ENCODE peak calls at places on chromosomes 2 and 18, in seven cellular contexts. Q, B, H, Y, Z, M and N are unnamed samples.

GRCh38 chr2:241522477-241522876 is 14.1 kb upstream of the STK25 start:
- DNase-seq in Q (no peak), B (no peak), H (no peak), Y (no peak), Z (no peak), M (no peak), N (no peak)

GRCh38 chr18:59211629-59212028 is 8.3 kb upstream of the GRP start:
- DNase-seq in Q (no peak), B (no peak), H (no peak), Y (no peak), Z (no peak), M (no peak), N (no peak)

GRCh38 chr18:23504720-23505119 is 1.4 kb downstream of the RMC1 start:
- DNase-seq in Q (no peak), B (no peak), H (no peak), Y (no peak), Z (no peak), M (no peak), N (no peak)

GRCh38 chr2:241202681-241203080 is 14.2 kb downstream of the ANO7 start:
- DNase-seq in Q (no peak), B (no peak), H (no peak), Y (no peak), Z (no peak), M (no peak), N (no peak)

GRCh38 chr18:68418881-68419280 is 296.0 kb downstream of the TMX3 start:
- DNase-seq in Q (no peak), B (no peak), H (no peak), Y (peak), Z (no peak), M (no peak), N (peak)

GRCh38 chr2:165636959-165637358 is 157.1 kb downstream of the GALNT3 start:
- DNase-seq in Q (no peak), B (no peak), H (no peak), Y (no peak), Z (no peak), M (no peak), N (no peak)

GRCh38 chr2:218009191-218010114 is 6.7 kb upstream of the TNS1 start:
- DNase-seq in Q (no peak), B (no peak), H (no peak), Y (peak), Z (no peak), M (no peak), N (no peak)

GRCh38 chr18:7954229-7954628 is 387.1 kb downstream of the PTPRM start:
- DNase-seq in Q (no peak), B (no peak), H (no peak), Y (peak), Z (no peak), M (no peak), N (peak)

GRCh38 chr2:96167407-96168013 is 22.3 kb upstream of the DUSP2 start:
- DNase-seq in Q (no peak), B (no peak), H (no peak), Y (no peak), Z (no peak), M (no peak), N (no peak)

GRCh38 chr2:14628906-14629305 is 3.6 kb upstream of the LRATD1 start:
- DNase-seq in Q (no peak), B (peak), H (peak), Y (no peak), Z (no peak), M (no peak), N (no peak)

GRCh38 chr18:23828426-23828825 is 139.2 kb downstream of the LAMA3 start:
- DNase-seq in Q (no peak), B (no peak), H (no peak), Y (peak), Z (no peak), M (peak), N (peak)

GRCh38 chr18:32930695-32931301 is 158.0 kb upstream of the KLHL14 start:
- DNase-seq in Q (no peak), B (no peak), H (no peak), Y (peak), Z (no peak), M (no peak), N (peak)

GRCh38 chr2:232885264-232885961 is 15.3 kb downstream of the SNORC start:
- DNase-seq in Q (peak), B (no peak), H (no peak), Y (no peak), Z (peak), M (no peak), N (no peak)

GRCh38 chr2:232522855-232523681 is 2.9 kb downstream of the PRSS56 start:
- DNase-seq in Q (no peak), B (no peak), H (no peak), Y (no peak), Z (no peak), M (no peak), N (no peak)

GRCh38 chr2:160242863-160243552 is 42.9 kb upstream of the ITGB6 start:
- DNase-seq in Q (no peak), B (no peak), H (no peak), Y (no peak), Z (no peak), M (no peak), N (no peak)

GRCh38 chr2:63827749-63828148 is 13.9 kb upstream of the UGP2 start:
- DNase-seq in Q (no peak), B (no peak), H (no peak), Y (peak), Z (no peak), M (peak), N (peak)

GRCh38 chr2:219722276-219722883 is 95.0 kb downstream of the SLC4A3 start:
- DNase-seq in Q (no peak), B (no peak), H (peak), Y (no peak), Z (no peak), M (peak), N (peak)

GRCh38 chr2:96839288-96839874 is 4.4 kb downstream of the ANKRD23 start:
- DNase-seq in Q (peak), B (peak), H (no peak), Y (no peak), Z (peak), M (no peak), N (no peak)

GRCh38 chr18:61308795-61309393 is 24.3 kb upstream of the CDH20 start:
- DNase-seq in Q (no peak), B (no peak), H (no peak), Y (no peak), Z (no peak), M (no peak), N (peak)

GRCh38 chr2:188293601-188294482 is 2.2 kb downstream of the GULP1 start:
- DNase-seq in Q (peak), B (peak), H (peak), Y (peak), Z (peak), M (peak), N (peak)

GRCh38 chr2:5877360-5877759 is 185.2 kb downstream of the SOX11 start:
- DNase-seq in Q (no peak), B (no peak), H (no peak), Y (no peak), Z (no peak), M (no peak), N (peak)

GRCh38 chr2:230893881-230894781 is 29.4 kb downstream of the ITM2C start:
- DNase-seq in Q (no peak), B (peak), H (no peak), Y (peak), Z (peak), M (no peak), N (peak)

GRCh38 chr2:176466918-176467452 is 197.7 kb downstream of the MTX2 start:
- DNase-seq in Q (no peak), B (no peak), H (no peak), Y (no peak), Z (no peak), M (peak), N (no peak)

GRCh38 chr2:70873541-70873940 is 37.9 kb upstream of the CD207 start:
- DNase-seq in Q (no peak), B (no peak), H (no peak), Y (no peak), Z (no peak), M (no peak), N (no peak)

GRCh38 chr18:44536041-44536440 is 144.6 kb upstream of the SETBP1 start:
- DNase-seq in Q (no peak), B (no peak), H (no peak), Y (peak), Z (no peak), M (peak), N (peak)

GRCh38 chr18:74899554-74899953 is 301.9 kb downstream of the ZNF407 start:
- DNase-seq in Q (peak), B (no peak), H (no peak), Y (no peak), Z (no peak), M (no peak), N (peak)

GRCh38 chr2:120305296-120305695 is 40.6 kb upstream of the INHBB start:
- DNase-seq in Q (no peak), B (no peak), H (no peak), Y (no peak), Z (no peak), M (no peak), N (no peak)

GRCh38 chr2:32811696-32812095 is 135.1 kb upstream of the LTBP1 start:
- DNase-seq in Q (no peak), B (no peak), H (no peak), Y (no peak), Z (no peak), M (no peak), N (no peak)

GRCh38 chr2:68478688-68479087 is 11.3 kb downstream of the APLF start:
- DNase-seq in Q (no peak), B (no peak), H (no peak), Y (no peak), Z (no peak), M (no peak), N (no peak)

GRCh38 chr2:195410272-195410671 is 246.8 kb upstream of the SLC39A10 start:
- DNase-seq in Q (no peak), B (no peak), H (no peak), Y (no peak), Z (no peak), M (no peak), N (no peak)

GRCh38 chr2:161416294-161416632 is at the start of gene TBR1:
- DNase-seq in Q (no peak), B (no peak), H (no peak), Y (peak), Z (no peak), M (no peak), N (peak)

GRCh38 chr2:86453838-86454237 is 12.7 kb downstream of the KDM3A start:
- DNase-seq in Q (no peak), B (peak), H (no peak), Y (peak), Z (no peak), M (no peak), N (peak)

GRCh38 chr2:26330114-26330581 is 15.8 kb upstream of the SELENOI start:
- DNase-seq in Q (peak), B (peak), H (no peak), Y (peak), Z (peak), M (no peak), N (peak)

GRCh38 chr2:42903821-42904575 is 111.6 kb upstream of the HAAO start:
- DNase-seq in Q (peak), B (no peak), H (no peak), Y (no peak), Z (no peak), M (no peak), N (no peak)

GRCh38 chr2:149049142-149049541 is 10.6 kb downstream of the LYPD6B start:
- DNase-seq in Q (no peak), B (no peak), H (no peak), Y (peak), Z (no peak), M (no peak), N (no peak)

GRCh38 chr2:105181282-105181681 is 60.3 kb upstream of the GPR45 start:
- DNase-seq in Q (no peak), B (no peak), H (no peak), Y (no peak), Z (no peak), M (no peak), N (no peak)

GRCh38 chr2:232741284-232741683 is 35.1 kb downstream of the KCNJ13 start:
- DNase-seq in Q (no peak), B (no peak), H (no peak), Y (no peak), Z (no peak), M (no peak), N (no peak)

GRCh38 chr2:197265931-197266330 is 44.6 kb downstream of the ANKRD44 start:
- DNase-seq in Q (no peak), B (no peak), H (no peak), Y (no peak), Z (no peak), M (no peak), N (no peak)

DNA sequence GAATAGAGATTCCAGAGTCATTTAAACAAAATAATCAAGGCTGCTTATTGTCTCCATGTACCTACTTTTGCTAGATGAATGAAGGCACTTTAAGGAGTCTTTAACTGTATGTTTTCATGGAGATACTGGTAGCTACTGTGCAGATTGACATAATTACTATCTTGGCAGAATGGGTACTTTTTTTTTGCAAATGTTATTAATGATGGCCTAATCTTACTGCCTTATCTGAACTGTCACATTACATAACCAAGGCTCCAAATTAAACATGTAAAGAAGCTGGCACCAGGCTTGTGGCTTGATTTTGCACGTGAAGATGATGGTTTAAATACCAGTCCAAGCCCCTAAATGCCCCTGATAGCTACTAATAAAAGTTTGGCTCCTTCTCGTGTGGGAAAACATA is 4.0 kb downstream of the TRIB2 start:
- DNase-seq in Q (no peak), B (no peak), H (no peak), Y (no peak), Z (no peak), M (no peak), N (no peak)
- H3K4me3 ChIP-seq in Q (peak), B (peak), H (no peak), Y (peak), Z (peak), M (no peak), N (peak)

GRCh38 chr2:179049203-179049545 is 763 bp downstream of the CCDC141 start:
- DNase-seq in Q (no peak), B (no peak), H (no peak), Y (no peak), Z (no peak), M (no peak), N (no peak)
- H3K4me3 ChIP-seq in Q (peak), B (no peak), H (no peak), Y (no peak), Z (peak), M (no peak), N (no peak)

DNA sequence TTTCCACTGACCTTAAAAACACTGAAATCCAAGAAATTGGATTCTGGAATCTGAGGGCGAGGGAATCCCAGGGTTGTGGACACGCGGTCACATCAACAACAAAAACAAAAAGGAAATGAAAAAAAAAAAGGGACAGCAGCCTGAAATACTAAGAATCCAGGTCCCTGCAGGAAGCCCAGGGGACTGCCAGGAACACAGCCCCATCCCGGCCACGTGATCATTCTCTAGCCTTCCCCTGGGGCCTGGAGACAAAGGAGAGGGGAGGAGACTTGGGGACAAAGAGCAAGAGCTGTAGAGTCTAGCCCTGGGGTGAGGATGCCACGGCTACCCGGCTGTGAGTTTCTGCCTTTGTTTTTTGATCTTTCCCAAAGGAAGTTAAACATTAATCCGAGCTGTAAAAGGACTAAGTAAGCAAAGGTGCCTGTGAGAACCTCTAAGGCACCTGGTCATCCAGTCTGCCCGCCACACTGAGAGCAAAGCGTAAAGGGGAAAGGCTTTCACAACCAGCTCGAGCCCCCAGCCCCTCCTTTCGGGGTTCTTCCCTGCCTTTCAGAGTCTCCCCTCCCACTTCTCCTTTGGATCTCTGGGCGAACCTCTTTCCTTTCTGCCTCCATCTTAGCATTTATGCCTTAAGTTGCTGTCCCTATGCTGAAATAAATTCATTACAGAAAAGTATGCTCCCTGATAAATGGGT is 57.9 kb upstream of the MSH2 start:
- DNase-seq in Q (peak), B (peak), H (no peak), Y (peak), Z (peak), M (peak), N (peak)
- H3K4me3 ChIP-seq in Q (no peak), B (peak), H (no peak), Y (peak), Z (peak), M (peak), N (peak)

GRCh38 chr2:225998125-225998524 is 598.6 kb downstream of the NYAP2 start:
- DNase-seq in Q (no peak), B (no peak), H (no peak), Y (no peak), Z (no peak), M (no peak), N (no peak)
- H3K4me3 ChIP-seq in Q (no peak), B (no peak), H (no peak), Y (no peak), Z (no peak), M (no peak), N (no peak)